ENCODE peak calls at places on chromosome 4, in eight cellular contexts. T is IMR-90, E is A549, Z is SK-N-SH, I is GM23248, N is mammary epithelial cell, Q is astrocyte, U is HCT116. W is an unnamed sample. For H3K4me1, the result is how much of the 10 kb centered on the place peaks cover.

GRCh38 chr4:159060161-159060560 is 42.7 kb upstream of the RAPGEF2 start:
- DNase-seq in T (no peak), E (no peak), Z (no peak), I (no peak), N (no peak), Q (no peak), U (no peak), W (no peak)

GRCh38 chr4:55722132-55722531 is 86.0 kb upstream of the NMU start:
- DNase-seq in T (no peak), E (no peak), Z (no peak), I (no peak), N (no peak), Q (no peak), U (no peak), W (no peak)

GRCh38 chr4:47465008-47465407 is 1.5 kb upstream of the COMMD8 start:
- DNase-seq in T (no peak), E (no peak), Z (no peak), I (no peak), N (no peak), Q (no peak), U (no peak), W (no peak)

GRCh38 chr4:142452132-142452855 is 393.8 kb downstream of the INPP4B start:
- DNase-seq in T (peak), E (no peak), Z (no peak), I (peak), N (peak), Q (peak), U (no peak), W (peak)

GRCh38 chr4:187363453-187363852 is 632.1 kb upstream of the ZFP42 start:
- DNase-seq in T (no peak), E (no peak), Z (no peak), I (no peak), N (no peak), Q (peak), U (no peak), W (no peak)

GRCh38 chr4:6771229-6771671 is 11.3 kb upstream of the KIAA0232 start:
- DNase-seq in T (peak), E (no peak), Z (no peak), I (peak), N (peak), Q (no peak), U (no peak), W (no peak)

GRCh38 chr4:181364504-181364903 is 878.7 kb upstream of the TENM3 start:
- DNase-seq in T (peak), E (no peak), Z (no peak), I (no peak), N (no peak), Q (peak), U (no peak), W (no peak)

GRCh38 chr4:159045321-159045720 is 57.6 kb upstream of the RAPGEF2 start:
- DNase-seq in T (no peak), E (no peak), Z (no peak), I (no peak), N (no peak), Q (no peak), U (no peak), W (no peak)

GRCh38 chr4:92451792-92452191 is 148.0 kb downstream of the GRID2 start:
- DNase-seq in T (no peak), E (no peak), Z (no peak), I (no peak), N (no peak), Q (no peak), U (no peak), W (peak)

GRCh38 chr4:185149392-185149791 is 6.3 kb downstream of the SLC25A4 start:
- DNase-seq in T (no peak), E (no peak), Z (no peak), I (no peak), N (no peak), Q (no peak), U (no peak), W (no peak)

GRCh38 chr4:47120783-47121182 is 89.4 kb downstream of the GABRB1 start:
- DNase-seq in T (no peak), E (no peak), Z (no peak), I (no peak), N (no peak), Q (no peak), U (no peak), W (no peak)

GRCh38 chr4:2248044-2248780 is 6.3 kb upstream of the HAUS3 start:
- DNase-seq in T (no peak), E (no peak), Z (peak), I (no peak), N (no peak), Q (no peak), U (no peak), W (no peak)

GRCh38 chr4:89469512-89469911 is 161.9 kb upstream of the GPRIN3 start:
- DNase-seq in T (peak), E (no peak), Z (no peak), I (peak), N (no peak), Q (no peak), U (no peak), W (no peak)

GRCh38 chr4:73417342-73417741 is 13.3 kb downstream of the ALB start:
- DNase-seq in T (no peak), E (no peak), Z (no peak), I (no peak), N (no peak), Q (no peak), U (no peak), W (no peak)

GRCh38 chr4:2804449-2804972 is 11.6 kb downstream of the SH3BP2 start:
- DNase-seq in T (no peak), E (no peak), Z (no peak), I (no peak), N (no peak), Q (no peak), U (no peak), W (no peak)

GRCh38 chr4:105548483-105548882 is 3.9 kb upstream of the ARHGEF38 start:
- DNase-seq in T (no peak), E (no peak), Z (no peak), I (no peak), N (peak), Q (no peak), U (no peak), W (peak)

GRCh38 chr4:113080050-113080449 is 30.6 kb downstream of the ANK2 start:
- DNase-seq in T (peak), E (peak), Z (no peak), I (peak), N (peak), Q (no peak), U (no peak), W (no peak)

GRCh38 chr4:179625391-179625790 is 2183.2 kb upstream of the AGA start:
- DNase-seq in T (peak), E (no peak), Z (no peak), I (peak), N (no peak), Q (peak), U (no peak), W (peak)

GRCh38 chr4:38950159-38950558 is 82.0 kb downstream of the TMEM156 start:
- DNase-seq in T (no peak), E (no peak), Z (no peak), I (no peak), N (no peak), Q (no peak), U (no peak), W (no peak)

GRCh38 chr4:147942729-147943128 is 210.8 kb downstream of the ARHGAP10 start:
- DNase-seq in T (peak), E (no peak), Z (no peak), I (peak), N (no peak), Q (no peak), U (no peak), W (no peak)

GRCh38 chr4:189823611-189824010 is 117.1 kb upstream of the FRG1 start:
- DNase-seq in T (no peak), E (no peak), Z (no peak), I (no peak), N (no peak), Q (no peak), U (no peak), W (no peak)

GRCh38 chr4:73772353-73772752 is 32.0 kb downstream of the CXCL8 start:
- DNase-seq in T (no peak), E (no peak), Z (no peak), I (no peak), N (no peak), Q (no peak), U (no peak), W (no peak)

GRCh38 chr4:96063639-96064038 is 223.7 kb downstream of the PDHA2 start:
- DNase-seq in T (no peak), E (no peak), Z (no peak), I (no peak), N (no peak), Q (peak), U (no peak), W (no peak)

GRCh38 chr4:119286377-119287002 is 35.4 kb downstream of the FABP2 start:
- DNase-seq in T (peak), E (no peak), Z (peak), I (peak), N (peak), Q (peak), U (peak), W (peak)

GRCh38 chr4:40225497-40225896 is 28.7 kb downstream of the RHOH start:
- DNase-seq in T (no peak), E (no peak), Z (no peak), I (no peak), N (no peak), Q (no peak), U (no peak), W (no peak)

GRCh38 chr4:47623916-47624554 is 139.0 kb downstream of the ATP10D start:
- DNase-seq in T (peak), E (no peak), Z (no peak), I (peak), N (peak), Q (peak), U (no peak), W (no peak)

GRCh38 chr4:53015681-53016080 is 153.6 kb downstream of the RASL11B start:
- DNase-seq in T (peak), E (no peak), Z (peak), I (peak), N (no peak), Q (peak), U (peak), W (peak)

GRCh38 chr4:173436149-173436579 is 37.2 kb upstream of the SCRG1 start:
- DNase-seq in T (peak), E (no peak), Z (no peak), I (peak), N (no peak), Q (peak), U (no peak), W (no peak)

GRCh38 chr4:6452897-6453687 is 19.3 kb downstream of the PPP2R2C start:
- DNase-seq in T (no peak), E (no peak), Z (no peak), I (no peak), N (no peak), Q (no peak), U (no peak), W (no peak)

GRCh38 chr4:83503974-83504373 is 19.1 kb upstream of the ABRAXAS1 start:
- DNase-seq in T (no peak), E (no peak), Z (no peak), I (no peak), N (no peak), Q (no peak), U (no peak), W (no peak)

GRCh38 chr4:136743238-136743637 is 789.1 kb downstream of the PCDH18 start:
- DNase-seq in T (no peak), E (no peak), Z (no peak), I (no peak), N (no peak), Q (no peak), U (no peak), W (no peak)

GRCh38 chr4:143262838-143263237 is 73.8 kb upstream of the GAB1 start:
- DNase-seq in T (no peak), E (no peak), Z (no peak), I (no peak), N (no peak), Q (no peak), U (no peak), W (no peak)

GRCh38 chr4:80459918-80460473 is 124.5 kb downstream of the CFAP299 start:
- DNase-seq in T (no peak), E (no peak), Z (no peak), I (no peak), N (no peak), Q (no peak), U (no peak), W (no peak)

GRCh38 chr4:111798840-111799239 is 346.4 kb upstream of the FAM241A start:
- DNase-seq in T (no peak), E (no peak), Z (no peak), I (peak), N (no peak), Q (no peak), U (no peak), W (peak)

GRCh38 chr4:13705521-13706035 is 78.1 kb upstream of the BOD1L1 start:
- DNase-seq in T (no peak), E (no peak), Z (peak), I (peak), N (peak), Q (no peak), U (no peak), W (peak)

GRCh38 chr4:123832173-123833026 is 435.8 kb downstream of the SPRY1 start:
- DNase-seq in T (peak), E (no peak), Z (no peak), I (peak), N (peak), Q (peak), U (no peak), W (peak)

GRCh38 chr4:102778720-102779119 is 18.0 kb upstream of the MANBA start:
- DNase-seq in T (no peak), E (no peak), Z (no peak), I (no peak), N (no peak), Q (no peak), U (no peak), W (no peak)

GRCh38 chr4:105059337-105059736 is 87.3 kb upstream of the TET2 start:
- DNase-seq in T (no peak), E (no peak), Z (no peak), I (no peak), N (peak), Q (peak), U (no peak), W (peak)

GRCh38 chr4:85823295-85823694 is 348.3 kb downstream of the ARHGAP24 start:
- DNase-seq in T (peak), E (no peak), Z (peak), I (peak), N (no peak), Q (no peak), U (peak), W (peak)

GRCh38 chr4:8274772-8275241 is 5.3 kb downstream of the HTRA3 start:
- DNase-seq in T (peak), E (no peak), Z (peak), I (peak), N (peak), Q (peak), U (no peak), W (no peak)

GRCh38 chr4:8275511-8275910 is 6.0 kb downstream of the HTRA3 start:
- DNase-seq in T (no peak), E (no peak), Z (no peak), I (no peak), N (no peak), Q (no peak), U (no peak), W (no peak)

GRCh38 chr4:8273450-8273849 is 3.9 kb downstream of the HTRA3 start:
- DNase-seq in T (no peak), E (no peak), Z (no peak), I (no peak), N (no peak), Q (no peak), U (no peak), W (no peak)

GRCh38 chr4:8272472-8273428 is 3.2 kb downstream of the HTRA3 start:
- DNase-seq in T (peak), E (no peak), Z (peak), I (no peak), N (no peak), Q (no peak), U (no peak), W (no peak)

GRCh38 chr4:8274066-8274652 is 4.6 kb downstream of the HTRA3 start:
- DNase-seq in T (no peak), E (no peak), Z (no peak), I (no peak), N (no peak), Q (no peak), U (no peak), W (no peak)
- H3K4me1 ChIP-seq in T (under half), E (under half), Z (under half), I (under half), N (under half), Q (under half), U (under half), W (under half)

GRCh38 chr4:168794881-168795280 is 215.2 kb downstream of the CBR4 start:
- DNase-seq in T (no peak), E (no peak), Z (no peak), I (no peak), N (no peak), Q (no peak), U (no peak), W (no peak)
- H3K4me2 ChIP-seq in T (no peak), E (peak), Z (no peak), I (no peak), N (no peak), Q (no peak), U (no peak), W (no peak)

GRCh38 chr4:87849612-87850011 is 16.8 kb downstream of the MEPE start:
- DNase-seq in T (peak), E (no peak), Z (no peak), I (no peak), N (no peak), Q (peak), U (no peak), W (no peak)
- H3K4me3 ChIP-seq in T (no peak), E (no peak), Z (no peak), I (no peak), N (no peak), Q (no peak), U (no peak), W (no peak)

GRCh38 chr4:120683902-120684540 is 238.5 kb downstream of the PRDM5 start:
- DNase-seq in T (no peak), E (no peak), Z (no peak), I (no peak), N (no peak), Q (no peak), U (no peak), W (no peak)
- H3K4me1 ChIP-seq in T (under half), E (under half), Z (under half), I (under half), N (under half), Q (under half), U (under half), W (under half)